ENCODE peak calls at places on chromosomes 1 and 21, in five cellular contexts. L, Q, T, J and P are unnamed samples.
A peak's percentile ranks its signal among the peaks of the same experiment; 100 is the strongest.

GRCh38 chr1:53681647-53682368 is 57.2 kb downstream of the GLIS1 start:
- DNase-seq in J (peak; percentile 43), T (peak; percentile 91), Q (no peak), L (peak; percentile 28), P (peak; percentile 60)

GRCh38 chr1:156746716-156747631 is 4.5 kb downstream of the HDGF start:
- DNase-seq in J (peak; percentile 84), L (peak; percentile 96), Q (peak; percentile 90), T (peak; percentile 94), P (peak; percentile 49)

GRCh38 chr1:118335372-118335771 is 150.3 kb upstream of the SPAG17 start:
- DNase-seq in T (no peak), J (no peak), Q (no peak), L (no peak), P (no peak)

GRCh38 chr1:89815040-89815439 is 5.8 kb upstream of the LRRC8D start:
- DNase-seq in J (no peak), Q (no peak), L (no peak), T (no peak), P (no peak)

GRCh38 chr1:109530457-109531204 is 9.0 kb upstream of the GPR61 start:
- DNase-seq in J (no peak), L (no peak), T (no peak), Q (no peak), P (no peak)

GRCh38 chr1:109149874-109150601 is 36.1 kb downstream of the ELAPOR1 start:
- DNase-seq in T (no peak), J (no peak), Q (no peak), L (no peak), P (no peak)

GRCh38 chr1:910311-910880 is 13.3 kb upstream of the SAMD11 start:
- DNase-seq in T (no peak), L (no peak), Q (peak; percentile 66), J (no peak), P (peak; percentile 17)

GRCh38 chr1:161740871-161741270 is 8.7 kb upstream of the DUSP12 start:
- DNase-seq in T (no peak), J (no peak), Q (no peak), L (no peak), P (no peak)

GRCh38 chr1:112359961-112360767 is 35.9 kb upstream of the CTTNBP2NL start:
- DNase-seq in Q (no peak), T (peak; percentile 79), J (peak; percentile 66), L (peak; percentile 88), P (no peak)

GRCh38 chr1:113701429-113701828 is 57.9 kb downstream of the PHTF1 start:
- DNase-seq in T (peak; percentile 63), J (no peak), L (no peak), Q (no peak), P (no peak)

GRCh38 chr1:30977105-30977504 is 68.5 kb upstream of the SDC3 start:
- DNase-seq in T (peak; percentile 33), L (no peak), J (no peak), Q (no peak), P (no peak)

GRCh38 chr1:62687421-62687902 is 724 bp downstream of the DOCK7 start:
- DNase-seq in J (peak; percentile 16), L (no peak), Q (no peak), T (no peak), P (peak; percentile 34)

GRCh38 chr1:30526652-30527345 is 196.6 kb downstream of the MATN1 start:
- DNase-seq in Q (peak; percentile 43), L (no peak), J (no peak), T (no peak), P (no peak)

GRCh38 chr1:192485692-192486436 is 89.7 kb upstream of the RGS1 start:
- DNase-seq in J (peak; percentile 84), Q (no peak), T (no peak), L (peak; percentile 87), P (no peak)

GRCh38 chr1:116954450-116954849 is 44.7 kb downstream of the PTGFRN start:
- DNase-seq in L (no peak), J (no peak), T (no peak), Q (no peak), P (no peak)

GRCh38 chr1:9363061-9363471 is 70.4 kb downstream of the SPSB1 start:
- DNase-seq in Q (no peak), J (no peak), T (no peak), L (no peak), P (no peak)

GRCh38 chr1:183915634-183916510 is 111.0 kb downstream of the RGL1 start:
- DNase-seq in J (peak; percentile 70), Q (no peak), L (peak; percentile 50), T (peak; percentile 95), P (no peak)

GRCh38 chr1:206067486-206068302 is 14.7 kb downstream of the RHEX start:
- DNase-seq in L (no peak), J (no peak), Q (no peak), T (no peak), P (no peak)

GRCh38 chr21:45164124-45164511 is 89.7 kb downstream of the ADARB1 start:
- DNase-seq in T (no peak), Q (no peak), L (peak; percentile 77), J (no peak), P (no peak)

GRCh38 chr21:41681939-41682718 is 84.7 kb downstream of the RIPK4 start:
- DNase-seq in L (no peak), Q (peak; percentile 61), T (no peak), J (no peak), P (no peak)

GRCh38 chr1:150085406-150085805 is 17.8 kb downstream of the VPS45 start:
- DNase-seq in L (no peak), T (no peak), J (no peak), Q (no peak), P (no peak)

GRCh38 chr1:109263597-109264378 is 14.4 kb downstream of the CELSR2 start:
- DNase-seq in L (peak; percentile 95), J (peak; percentile 90), Q (peak; percentile 94), T (peak; percentile 98), P (peak; percentile 82)

GRCh38 chr1:233707153-233707905 is 93.4 kb downstream of the KCNK1 start:
- DNase-seq in L (no peak), Q (no peak), T (no peak), J (no peak), P (no peak)

GRCh38 chr1:206658264-206658980 is 23.1 kb downstream of the DYRK3 start:
- DNase-seq in Q (peak; percentile 85), T (peak; percentile 88), J (no peak), L (no peak), P (peak; percentile 80)

GRCh38 chr1:234737915-234738314 is 127.9 kb upstream of the IRF2BP2 start:
- DNase-seq in J (no peak), L (no peak), T (peak; percentile 57), Q (no peak), P (no peak)

GRCh38 chr1:158180741-158181576 is at the start of gene CD1D:
- DNase-seq in T (peak; percentile 74), L (no peak), Q (peak; percentile 89), J (no peak), P (peak; percentile 37)

GRCh38 chr1:116330342-116330652 is 42.7 kb upstream of the ATP1A1 start:
- DNase-seq in L (no peak), Q (no peak), J (peak; percentile 87), T (no peak), P (no peak)

GRCh38 chr1:58206749-58207148 is 339.8 kb downstream of the OMA1 start:
- DNase-seq in J (no peak), Q (no peak), L (no peak), T (no peak), P (no peak)

GRCh38 chr21:14740692-14741091 is 194.6 kb upstream of the SAMSN1 start:
- DNase-seq in L (no peak), T (no peak), J (no peak), Q (no peak), P (no peak)

GRCh38 chr21:29055080-29055479 is 18.4 kb downstream of the CCT8 start:
- DNase-seq in Q (no peak), T (no peak), J (no peak), L (no peak), P (no peak)
- TF ChIP-seq POLR2AphosphoS5 in Q (no peak), T (no peak), J (no peak), L (no peak), P (peak; percentile 22)

GRCh38 chr1:32761253-32761877 is 55.8 kb downstream of the YARS1 start:
- DNase-seq in J (peak; percentile 85), L (peak; percentile 82), T (peak; percentile 85), Q (no peak), P (no peak)

GRCh38 chr1:32758177-32758794 is 55.7 kb upstream of the SYNC start:
- DNase-seq in J (no peak), T (no peak), Q (no peak), L (no peak), P (no peak)

GRCh38 chr1:32758795-32759430 is 56.3 kb upstream of the SYNC start:
- DNase-seq in Q (no peak), L (no peak), T (no peak), J (no peak), P (no peak)

GRCh38 chr1:32759521-32759980 is 57.0 kb upstream of the SYNC start:
- DNase-seq in J (peak; percentile 92), T (peak; percentile 75), L (peak; percentile 86), Q (no peak), P (no peak)

GRCh38 chr1:32759997-32760623 is 57.0 kb downstream of the YARS1 start:
- DNase-seq in J (peak; percentile 96), T (peak; percentile 98), Q (no peak), L (peak; percentile 99), P (no peak)
- TF ChIP-seq POLR2AphosphoS5 in J (peak; percentile 88), T (no peak), Q (no peak), L (peak; percentile 63), P (no peak)

DNA sequence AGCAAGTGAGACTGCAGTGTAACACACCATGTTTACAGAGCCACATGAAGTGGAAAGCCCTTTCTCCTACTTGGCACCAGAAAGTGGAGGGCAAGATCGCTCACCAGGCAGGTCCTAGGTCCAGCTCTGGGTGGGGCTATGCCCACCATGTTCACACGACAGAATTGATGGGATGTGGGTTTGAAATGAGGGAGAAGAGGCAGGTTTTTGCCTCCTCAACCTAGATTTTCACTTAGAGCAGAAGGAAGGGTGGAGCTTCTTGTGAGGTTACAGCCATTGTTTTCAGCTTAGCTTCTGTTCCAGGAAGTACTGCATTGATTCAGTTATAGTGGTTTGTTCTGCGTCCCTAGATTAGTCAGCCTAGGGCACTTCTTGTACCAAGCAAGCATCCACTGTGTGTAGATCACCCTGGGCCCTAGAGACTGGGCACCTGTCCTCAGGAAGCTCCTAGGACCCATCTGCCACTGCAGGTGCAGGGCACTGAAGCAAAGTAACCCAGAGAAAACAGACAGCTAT is 2.3 kb downstream of the CD53 start:
- DNase-seq in T (no peak), Q (peak; percentile 83), J (no peak), L (no peak), P (no peak)
- TF ChIP-seq POLR2AphosphoS5 in T (no peak), Q (peak; percentile 76), J (no peak), L (no peak), P (no peak)

GRCh38 chr1:221708987-221709386 is 32.9 kb downstream of the DUSP10 start:
- DNase-seq in J (no peak), L (peak; percentile 67), Q (no peak), T (peak; percentile 14), P (no peak)
- TF ChIP-seq POLR2AphosphoS5 in J (peak; percentile 34), L (peak; percentile 21), Q (no peak), T (no peak), P (no peak)